ENCODE peak calls at places on chromosomes 7 and 10, in six cellular contexts. E, Q, V, U, T and Z are unnamed samples.

GRCh38 chr10:1661416-1661815 is 75.9 kb downstream of the ADARB2 start:
- DNase-seq in Q (no peak), U (no peak), E (no peak), V (no peak), T (no peak), Z (no peak)

GRCh38 chr7:34845666-34846361 is 187.8 kb downstream of the NPSR1 start:
- DNase-seq in U (no peak), E (no peak), T (no peak), Q (peak; percentile 77), V (no peak), Z (no peak)

GRCh38 chr7:53789741-53790140 is 752.4 kb upstream of the VSTM2A start:
- DNase-seq in Q (no peak), T (no peak), U (no peak), E (no peak), V (no peak), Z (no peak)

GRCh38 chr7:2609001-2609411 is 22.8 kb upstream of the TTYH3 start:
- DNase-seq in E (no peak), Q (no peak), T (peak; percentile 59), U (peak; percentile 47), V (no peak), Z (no peak)

GRCh38 chr7:63039882-63040281 is 958.8 kb upstream of the ZNF722 start:
- DNase-seq in V (no peak), E (no peak), T (no peak), Q (no peak), U (no peak), Z (no peak)

GRCh38 chr7:130921391-130922180 is 187.6 kb upstream of the KLF14 start:
- DNase-seq in V (no peak), T (peak; percentile 48), E (peak; percentile 91), Q (no peak), U (peak; percentile 98), Z (no peak)

GRCh38 chr10:29865700-29866355 is 193.6 kb downstream of the JCAD start:
- DNase-seq in T (no peak), E (no peak), Q (no peak), V (no peak), U (peak; percentile 23), Z (no peak)

GRCh38 chr10:69494626-69495558 is 43.6 kb downstream of the TSPAN15 start:
- DNase-seq in E (peak; percentile 94), U (no peak), V (no peak), T (no peak), Q (no peak), Z (no peak)